ENCODE peak calls at places on chromosomes 16 and 17, in eight cellular contexts. One of them, this sample, is unnamed.

GRCh38 chr17:69523252-69523861 is 108.9 kb downstream of the MAP2K6 start:
- DNase-seq in neural crest cell: no peak
- DNase-seq in CD4-positive, alpha-beta T cell: no peak
- DNase-seq in WTC11: no peak
- DNase-seq in neural progenitor cell: peak; percentile 58
- DNase-seq in mucosa of descending colon: no peak
- DNase-seq in fibroblast of the aortic adventitia: peak; percentile 64
- DNase-seq in endothelial cell: peak; percentile 32
- DNase-seq in this sample: peak; percentile 43

GRCh38 chr17:46795379-46795952 is 23.0 kb downstream of the WNT3 start:
- DNase-seq in fibroblast of the aortic adventitia: no peak
- DNase-seq in mucosa of descending colon: no peak
- DNase-seq in endothelial cell: no peak
- DNase-seq in neural progenitor cell: no peak
- DNase-seq in WTC11: no peak
- DNase-seq in CD4-positive, alpha-beta T cell: no peak
- DNase-seq in neural crest cell: no peak
- DNase-seq in this sample: no peak

GRCh38 chr17:57989011-57989345 is 924 bp upstream of the VEZF1 start:
- DNase-seq in neural crest cell: no peak
- DNase-seq in WTC11: no peak
- DNase-seq in neural progenitor cell: peak; percentile 34
- DNase-seq in endothelial cell: no peak
- DNase-seq in fibroblast of the aortic adventitia: no peak
- DNase-seq in mucosa of descending colon: peak; percentile 44
- DNase-seq in CD4-positive, alpha-beta T cell: no peak
- DNase-seq in this sample: peak; percentile 55

GRCh38 chr17:4938670-4939553 is 934 bp downstream of the SLC25A11 start:
- DNase-seq in neural progenitor cell: no peak
- DNase-seq in endothelial cell: no peak
- DNase-seq in neural crest cell: no peak
- DNase-seq in fibroblast of the aortic adventitia: no peak
- DNase-seq in WTC11: no peak
- DNase-seq in mucosa of descending colon: no peak
- DNase-seq in CD4-positive, alpha-beta T cell: no peak
- DNase-seq in this sample: no peak

GRCh38 chr16:67936876-67937605 is 391 bp upstream of the PSMB10 start:
- DNase-seq in fibroblast of the aortic adventitia: no peak
- DNase-seq in endothelial cell: no peak
- DNase-seq in CD4-positive, alpha-beta T cell: peak; percentile 62
- DNase-seq in neural progenitor cell: no peak
- DNase-seq in mucosa of descending colon: no peak
- DNase-seq in neural crest cell: no peak
- DNase-seq in WTC11: no peak
- DNase-seq in this sample: peak; percentile 43

GRCh38 chr17:50908860-50909764 is 43.0 kb upstream of the TOB1 start:
- DNase-seq in CD4-positive, alpha-beta T cell: peak; percentile 50
- DNase-seq in endothelial cell: no peak
- DNase-seq in neural crest cell: no peak
- DNase-seq in WTC11: peak; percentile 57
- DNase-seq in fibroblast of the aortic adventitia: no peak
- DNase-seq in mucosa of descending colon: peak; percentile 58
- DNase-seq in neural progenitor cell: peak; percentile 55
- DNase-seq in this sample: no peak

GRCh38 chr17:78725448-78726021 is 56.5 kb downstream of the CYTH1 start:
- DNase-seq in neural crest cell: no peak
- DNase-seq in mucosa of descending colon: no peak
- DNase-seq in neural progenitor cell: no peak
- DNase-seq in endothelial cell: no peak
- DNase-seq in WTC11: no peak
- DNase-seq in CD4-positive, alpha-beta T cell: no peak
- DNase-seq in fibroblast of the aortic adventitia: no peak
- DNase-seq in this sample: no peak

GRCh38 chr17:39622380-39623006 is 4.3 kb upstream of the PPP1R1B start:
- DNase-seq in neural progenitor cell: no peak
- DNase-seq in neural crest cell: no peak
- DNase-seq in fibroblast of the aortic adventitia: no peak
- DNase-seq in CD4-positive, alpha-beta T cell: peak; percentile 13
- DNase-seq in WTC11: no peak
- DNase-seq in mucosa of descending colon: no peak
- DNase-seq in endothelial cell: no peak
- DNase-seq in this sample: no peak

GRCh38 chr17:2695961-2696760 is 15.4 kb downstream of the CLUH start:
- DNase-seq in fibroblast of the aortic adventitia: no peak
- DNase-seq in neural progenitor cell: no peak
- DNase-seq in CD4-positive, alpha-beta T cell: no peak
- DNase-seq in WTC11: peak; percentile 6
- DNase-seq in mucosa of descending colon: peak; percentile 22
- DNase-seq in endothelial cell: no peak
- DNase-seq in neural crest cell: no peak
- DNase-seq in this sample: no peak

GRCh38 chr16:15777533-15778203 is 79.2 kb downstream of the MYH11 start:
- DNase-seq in endothelial cell: peak; percentile 47
- DNase-seq in mucosa of descending colon: no peak
- DNase-seq in WTC11: peak; percentile 58
- DNase-seq in fibroblast of the aortic adventitia: peak; percentile 62
- DNase-seq in neural progenitor cell: peak; percentile 75
- DNase-seq in neural crest cell: no peak
- DNase-seq in CD4-positive, alpha-beta T cell: no peak
- DNase-seq in this sample: peak; percentile 27
- TF ChIP-seq CTCF in endothelial cell: no peak
- TF ChIP-seq CTCF in mucosa of descending colon: no peak
- TF ChIP-seq CTCF in WTC11: no peak
- TF ChIP-seq CTCF in fibroblast of the aortic adventitia: peak; percentile 67
- TF ChIP-seq CTCF in neural progenitor cell: peak; percentile 59
- TF ChIP-seq CTCF in neural crest cell: peak; percentile 26
- TF ChIP-seq CTCF in CD4-positive, alpha-beta T cell: no peak
- TF ChIP-seq CTCF in this sample: peak; percentile 64

DNA sequence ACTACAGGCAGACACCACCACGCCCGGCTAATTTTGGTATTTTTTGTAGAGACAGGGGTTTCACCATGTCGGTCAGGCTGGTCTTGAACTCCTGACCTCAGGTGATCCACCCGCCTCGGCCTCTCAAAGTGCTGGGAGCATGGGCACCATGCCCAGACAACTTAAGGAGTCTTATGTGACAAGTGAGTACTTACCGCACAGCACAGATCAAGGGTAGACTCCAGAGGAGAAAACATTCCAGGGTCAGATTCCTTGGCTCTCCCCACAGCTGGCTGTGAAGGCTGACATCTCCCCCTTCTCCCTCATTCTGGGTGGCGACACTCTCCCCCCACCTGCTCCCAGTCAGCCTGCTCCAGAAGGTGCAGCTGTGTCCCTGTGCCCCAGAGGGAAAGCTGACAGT is 10.6 kb downstream of the ZSCAN10 start:
- DNase-seq in WTC11: no peak
- DNase-seq in neural crest cell: no peak
- DNase-seq in mucosa of descending colon: peak; percentile 11
- DNase-seq in CD4-positive, alpha-beta T cell: no peak
- DNase-seq in fibroblast of the aortic adventitia: no peak
- DNase-seq in neural progenitor cell: no peak
- DNase-seq in endothelial cell: no peak
- DNase-seq in this sample: no peak
- TF ChIP-seq CTCF in WTC11: no peak
- TF ChIP-seq CTCF in neural crest cell: no peak
- TF ChIP-seq CTCF in mucosa of descending colon: no peak
- TF ChIP-seq CTCF in CD4-positive, alpha-beta T cell: no peak
- TF ChIP-seq CTCF in fibroblast of the aortic adventitia: no peak
- TF ChIP-seq CTCF in neural progenitor cell: no peak
- TF ChIP-seq CTCF in endothelial cell: no peak
- TF ChIP-seq CTCF in this sample: no peak

GRCh38 chr17:1627987-1628855 is at the start of gene SLC43A2:
- DNase-seq in neural crest cell: peak; percentile 75
- DNase-seq in endothelial cell: peak; percentile 83
- DNase-seq in mucosa of descending colon: peak; percentile 89
- DNase-seq in fibroblast of the aortic adventitia: peak; percentile 69
- DNase-seq in neural progenitor cell: peak; percentile 96
- DNase-seq in CD4-positive, alpha-beta T cell: peak; percentile 57
- DNase-seq in WTC11: peak; percentile 91
- DNase-seq in this sample: peak; percentile 52

GRCh38 chr17:1629647-1630310 is 1.1 kb upstream of the SLC43A2 start:
- DNase-seq in endothelial cell: peak; percentile 81
- DNase-seq in neural progenitor cell: peak; percentile 54
- DNase-seq in fibroblast of the aortic adventitia: peak; percentile 35
- DNase-seq in neural crest cell: no peak
- DNase-seq in CD4-positive, alpha-beta T cell: peak; percentile 57
- DNase-seq in mucosa of descending colon: peak; percentile 90
- DNase-seq in WTC11: peak; percentile 85
- DNase-seq in this sample: no peak

GRCh38 chr17:1627219-1627986 is 1.2 kb downstream of the SLC43A2 start:
- DNase-seq in neural crest cell: no peak
- DNase-seq in neural progenitor cell: no peak
- DNase-seq in WTC11: peak; percentile 46
- DNase-seq in endothelial cell: peak; percentile 32
- DNase-seq in fibroblast of the aortic adventitia: no peak
- DNase-seq in mucosa of descending colon: no peak
- DNase-seq in CD4-positive, alpha-beta T cell: no peak
- DNase-seq in this sample: no peak

GRCh38 chr17:1630662-1631061 is 2.0 kb upstream of the SLC43A2 start:
- DNase-seq in WTC11: no peak
- DNase-seq in mucosa of descending colon: no peak
- DNase-seq in neural progenitor cell: no peak
- DNase-seq in neural crest cell: no peak
- DNase-seq in CD4-positive, alpha-beta T cell: no peak
- DNase-seq in endothelial cell: no peak
- DNase-seq in fibroblast of the aortic adventitia: no peak
- DNase-seq in this sample: no peak

DNA sequence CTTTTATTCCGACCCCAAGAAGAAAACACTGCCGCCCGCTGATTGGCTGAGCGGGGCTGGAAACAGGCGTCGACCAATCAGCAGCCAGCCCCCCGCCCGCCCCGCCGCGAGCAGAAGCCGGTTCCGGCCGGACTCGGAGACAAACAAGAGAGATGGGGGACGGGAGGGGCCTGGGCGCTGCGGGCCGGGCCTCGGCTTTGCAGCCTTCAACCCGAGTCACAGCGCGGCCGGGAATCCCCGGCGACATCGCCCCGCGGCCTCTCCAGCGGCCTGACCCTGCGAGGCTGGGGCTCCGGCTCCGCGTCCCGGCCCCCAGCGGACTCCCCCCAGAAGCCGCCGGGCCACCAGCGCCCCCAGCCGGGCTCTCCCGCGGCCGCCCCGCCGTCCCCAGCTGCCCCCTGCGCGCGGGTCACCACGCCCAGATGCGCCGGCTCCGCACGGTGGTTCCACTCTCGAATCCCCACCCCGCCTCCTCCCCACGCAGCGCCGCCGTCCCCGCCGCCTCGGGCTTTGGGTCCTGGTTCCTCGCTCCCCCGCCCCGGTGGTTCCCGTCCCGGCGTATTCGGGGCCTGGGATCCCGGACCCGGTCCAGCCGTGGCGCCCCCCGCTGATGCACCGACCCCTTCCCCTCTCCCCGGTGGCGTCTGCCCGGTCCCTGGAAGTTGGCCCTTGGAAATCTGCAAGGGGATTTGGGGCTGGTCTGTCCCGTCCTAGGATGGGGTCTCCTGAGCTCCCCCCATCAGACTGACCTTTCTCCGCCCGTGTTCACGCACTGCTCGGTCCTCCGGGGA is 417 bp upstream of the SLC43A2 start:
- DNase-seq in fibroblast of the aortic adventitia: peak; percentile 90
- DNase-seq in CD4-positive, alpha-beta T cell: peak; percentile 79
- DNase-seq in neural progenitor cell: peak; percentile 98
- DNase-seq in neural crest cell: peak; percentile 89
- DNase-seq in WTC11: peak; percentile 97
- DNase-seq in endothelial cell: peak; percentile 93
- DNase-seq in mucosa of descending colon: peak; percentile 95
- DNase-seq in this sample: peak; percentile 89
- TF ChIP-seq CTCF in fibroblast of the aortic adventitia: no peak
- TF ChIP-seq CTCF in CD4-positive, alpha-beta T cell: no peak
- TF ChIP-seq CTCF in neural progenitor cell: peak; percentile 45
- TF ChIP-seq CTCF in neural crest cell: peak; percentile 41
- TF ChIP-seq CTCF in WTC11: no peak
- TF ChIP-seq CTCF in endothelial cell: no peak
- TF ChIP-seq CTCF in mucosa of descending colon: no peak
- TF ChIP-seq CTCF in this sample: peak; percentile 75

DNA sequence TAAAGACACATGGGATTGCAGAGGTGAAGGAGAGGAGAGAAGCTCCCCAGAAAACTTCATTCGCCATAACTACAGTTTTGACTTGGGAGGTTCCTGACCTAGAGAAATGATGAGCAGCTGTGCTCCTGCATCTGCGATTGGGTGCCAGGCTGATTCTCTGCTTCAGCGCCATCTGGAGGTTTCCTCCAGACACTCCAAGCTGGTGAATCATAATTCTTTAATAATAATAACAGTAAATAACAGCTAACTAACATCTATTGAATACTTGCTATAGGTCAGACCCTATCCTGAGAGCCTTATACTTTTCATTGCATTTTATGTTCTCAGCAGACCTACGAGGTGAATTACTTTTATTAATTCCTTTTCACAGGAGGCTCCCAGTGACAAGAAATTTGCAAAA is 575.8 kb downstream of the TOX3 start:
- DNase-seq in fibroblast of the aortic adventitia: peak; percentile 24
- DNase-seq in CD4-positive, alpha-beta T cell: no peak
- DNase-seq in neural progenitor cell: peak; percentile 55
- DNase-seq in mucosa of descending colon: no peak
- DNase-seq in neural crest cell: peak; percentile 15
- DNase-seq in endothelial cell: peak; percentile 49
- DNase-seq in WTC11: peak; percentile 46
- DNase-seq in this sample: peak; percentile 34
- TF ChIP-seq CTCF in fibroblast of the aortic adventitia: peak; percentile 44
- TF ChIP-seq CTCF in CD4-positive, alpha-beta T cell: no peak
- TF ChIP-seq CTCF in neural progenitor cell: peak; percentile 70
- TF ChIP-seq CTCF in mucosa of descending colon: no peak
- TF ChIP-seq CTCF in neural crest cell: peak; percentile 62
- TF ChIP-seq CTCF in endothelial cell: peak; percentile 54
- TF ChIP-seq CTCF in WTC11: peak; percentile 48
- TF ChIP-seq CTCF in this sample: peak; percentile 75

DNA sequence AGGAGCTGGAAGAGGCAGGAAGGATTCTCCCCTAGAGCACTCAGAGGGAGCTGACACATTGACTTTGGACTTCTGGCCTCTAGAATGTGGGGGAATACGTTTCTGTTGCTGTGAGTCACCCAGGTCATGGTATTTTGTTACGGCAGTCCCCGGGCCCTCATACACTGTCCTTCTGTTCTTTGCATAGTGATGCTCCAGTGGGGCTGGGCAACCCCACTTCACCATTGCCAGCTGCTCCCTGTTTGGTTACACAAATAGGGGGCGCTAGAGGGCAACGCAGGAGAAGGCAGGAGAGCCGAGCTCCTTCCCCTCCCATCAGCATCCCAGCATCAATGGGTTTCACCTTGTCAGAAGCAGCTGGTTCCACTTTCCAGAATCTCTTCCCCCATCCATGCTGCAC is 257.7 kb upstream of the FOXF1 start:
- DNase-seq in CD4-positive, alpha-beta T cell: no peak
- DNase-seq in neural progenitor cell: peak; percentile 79
- DNase-seq in mucosa of descending colon: no peak
- DNase-seq in endothelial cell: peak; percentile 66
- DNase-seq in WTC11: peak; percentile 77
- DNase-seq in neural crest cell: peak; percentile 39
- DNase-seq in fibroblast of the aortic adventitia: peak; percentile 46
- DNase-seq in this sample: peak; percentile 15
- TF ChIP-seq CTCF in CD4-positive, alpha-beta T cell: no peak
- TF ChIP-seq CTCF in neural progenitor cell: peak; percentile 76
- TF ChIP-seq CTCF in mucosa of descending colon: no peak
- TF ChIP-seq CTCF in endothelial cell: peak; percentile 57
- TF ChIP-seq CTCF in WTC11: peak; percentile 84
- TF ChIP-seq CTCF in neural crest cell: peak; percentile 53
- TF ChIP-seq CTCF in fibroblast of the aortic adventitia: peak; percentile 66
- TF ChIP-seq CTCF in this sample: peak; percentile 77

This sample was measured in HFFc6.